ENCODE peak calls at places on chromosomes 13 and 19, in seven cellular contexts. Q is endodermal cell, V is psoas muscle, A is ascending aorta, N is right atrium auricular region, K is foreskin keratinocyte, R is tibial nerve. O is an unnamed sample.

GRCh38 chr13:57264965-57265364 is 98.0 kb downstream of the PRR20E start:
- DNase-seq in Q (no peak), V (no peak), A (no peak), N (no peak), K (no peak), R (no peak), O (no peak)

GRCh38 chr19:10936661-10937084 is 8.1 kb downstream of the TIMM29 start:
- DNase-seq in Q (peak; percentile 84), V (no peak), A (no peak), N (no peak), K (no peak), R (no peak), O (peak; percentile 68)

GRCh38 chr13:22018297-22019210 is 347.7 kb downstream of the FGF9 start:
- DNase-seq in Q (no peak), V (no peak), A (no peak), N (no peak), K (no peak), R (no peak), O (no peak)

GRCh38 chr19:34482380-34483250 is 1.1 kb downstream of the WTIP start:
- DNase-seq in Q (peak; percentile 80), V (no peak), A (peak; percentile 59), N (no peak), K (no peak), R (no peak), O (no peak)

GRCh38 chr19:33700408-33700757 is 78.6 kb downstream of the CHST8 start:
- DNase-seq in Q (no peak), V (no peak), A (no peak), N (no peak), K (no peak), R (no peak), O (no peak)

GRCh38 chr19:755063-755462 is 4.2 kb downstream of the MISP start:
- DNase-seq in Q (no peak), V (no peak), A (no peak), N (no peak), K (no peak), R (no peak), O (no peak)

GRCh38 chr19:49343127-49343526 is 7.9 kb downstream of the CD37 start:
- DNase-seq in Q (peak; percentile 44), V (no peak), A (no peak), N (no peak), K (no peak), R (no peak), O (no peak)

GRCh38 chr19:18062043-18062442 is 24.7 kb downstream of the IL12RB1 start:
- DNase-seq in Q (peak; percentile 55), V (no peak), A (no peak), N (no peak), K (no peak), R (no peak), O (no peak)

GRCh38 chr13:80083516-80084085 is 257.3 kb downstream of the SPRY2 start:
- DNase-seq in Q (no peak), V (no peak), A (no peak), N (no peak), K (no peak), R (no peak), O (no peak)

GRCh38 chr19:43499042-43499441 is 5.5 kb downstream of the PHLDB3 start:
- DNase-seq in Q (no peak), V (no peak), A (no peak), N (no peak), K (no peak), R (no peak), O (no peak)

GRCh38 chr19:51751655-51752054 is at the start of gene FPR1:
- DNase-seq in Q (no peak), V (no peak), A (peak; percentile 60), N (no peak), K (peak; percentile 67), R (no peak), O (no peak)

GRCh38 chr19:14979136-14979497 is 547 bp downstream of the SLC1A6 start:
- DNase-seq in Q (peak; percentile 75), V (no peak), A (no peak), N (no peak), K (no peak), R (no peak), O (no peak)

GRCh38 chr19:32749361-32749760 is 29.8 kb downstream of the TDRD12 start:
- DNase-seq in Q (no peak), V (no peak), A (no peak), N (no peak), K (no peak), R (no peak), O (no peak)

GRCh38 chr13:21420706-21421105 is 38.4 kb downstream of the ZDHHC20 start:
- DNase-seq in Q (no peak), V (no peak), A (no peak), N (no peak), K (no peak), R (no peak), O (no peak)

GRCh38 chr13:114107686-114108081 is 24.7 kb downstream of the RASA3 start:
- DNase-seq in Q (peak; percentile 39), V (peak; percentile 87), A (peak; percentile 62), N (peak; percentile 59), K (no peak), R (no peak), O (no peak)

GRCh38 chr13:110419391-110419791 is 112.3 kb downstream of the COL4A2 start:
- DNase-seq in Q (no peak), V (no peak), A (no peak), N (no peak), K (peak; percentile 42), R (no peak), O (no peak)
- H3K27ac ChIP-seq in Q (no peak overlapping the region), V (peak overlapping the region; percentile 24), A (peak overlapping the region; percentile 90), N (peak overlapping the region; percentile 93), K (no peak overlapping the region), R (no peak overlapping the region), O (no peak overlapping the region)

DNA sequence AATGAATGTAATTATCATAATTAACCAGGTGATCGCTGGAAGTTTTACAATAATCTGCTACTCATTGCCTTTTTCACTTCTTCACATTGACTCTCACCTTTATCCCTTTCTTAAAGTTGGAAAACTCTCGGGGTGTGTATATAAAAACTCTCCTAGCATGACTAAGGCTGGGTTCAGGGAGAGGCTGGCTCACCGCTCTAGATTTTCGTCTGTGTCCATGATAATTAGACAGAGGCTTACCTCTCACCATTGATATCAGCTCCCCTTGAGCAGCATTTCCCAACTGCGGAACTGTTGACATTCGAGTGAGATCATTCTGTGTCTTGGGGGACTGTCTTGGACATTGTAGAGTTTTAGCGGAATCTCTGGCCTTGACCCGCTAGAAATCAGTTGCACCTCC is 39.4 kb downstream of the NFIX start:
- DNase-seq in Q (no peak), V (no peak), A (no peak), N (no peak), K (no peak), R (no peak), O (no peak)
- H3K4me1 ChIP-seq in Q (no peaks in the 10 kb centered on the region), V (peaks cover 98% of the 10 kb centered on the region), A (peaks cover 94% of the 10 kb centered on the region), N (peaks cover 10% of the 10 kb centered on the region), K (peaks cover 44% of the 10 kb centered on the region), R (peaks cover 77% of the 10 kb centered on the region), O (peaks cover 73% of the 10 kb centered on the region)

DNA sequence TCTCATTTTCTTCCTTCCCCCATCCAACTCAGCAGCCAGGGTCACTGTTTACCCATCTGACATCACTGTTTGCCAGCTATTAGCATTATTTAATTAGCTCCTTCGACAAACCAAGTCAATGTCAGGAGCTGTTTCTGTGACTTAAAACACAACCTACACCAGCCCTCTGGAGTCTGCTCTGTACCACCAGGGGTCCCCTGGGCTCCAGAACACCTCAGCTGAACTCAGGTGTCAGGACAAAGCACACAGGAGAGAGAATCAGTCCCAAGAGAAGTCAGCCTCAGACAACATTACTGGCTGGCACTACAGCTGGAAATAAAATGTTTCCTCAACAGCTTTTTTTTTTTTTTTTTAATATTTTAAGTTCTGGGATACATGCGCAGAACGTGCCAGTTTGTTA is 45.1 kb downstream of the DCLK1 start:
- DNase-seq in Q (peak; percentile 73), V (no peak), A (no peak), N (no peak), K (no peak), R (no peak), O (no peak)
- TF ChIP-seq CTCF in Q (peak; percentile 78), V (no peak), A (no peak), N (no peak), K (no peak), R (no peak), O (no peak)

GRCh38 chr13:23848639-23849282 is 40.4 kb downstream of the MIPEP start:
- DNase-seq in Q (no peak), V (no peak), A (no peak), N (no peak), K (peak; percentile 80), R (no peak), O (no peak)
- H3K27ac ChIP-seq in Q (no peak overlapping the region), V (no peak overlapping the region), A (no peak overlapping the region), N (no peak overlapping the region), K (peak overlapping the region; percentile 77), R (no peak overlapping the region), O (no peak overlapping the region)

O was measured in body of pancreas.